ENCODE peak calls at places on chromosomes 5 and 9, in six cellular contexts. B, R, O, M, S and Q are unnamed samples.
A peak's percentile ranks its signal among the peaks of the same experiment; 100 is the strongest.

GRCh38 chr9:36808246-36808645 is 225.8 kb downstream of the PAX5 start:
- DNase-seq in B (no peak), R (no peak), O (no peak), M (no peak), S (no peak), Q (no peak)

GRCh38 chr9:79201641-79202040 is 370.1 kb upstream of the TLE4 start:
- DNase-seq in B (no peak), R (no peak), O (no peak), M (no peak), S (no peak), Q (no peak)

GRCh38 chr5:93076096-93076495 is 504.9 kb downstream of the NR2F1-AS1 start:
- DNase-seq in B (no peak), R (no peak), O (no peak), M (no peak), S (no peak), Q (no peak)

GRCh38 chr9:76835571-76836283 is 70.2 kb downstream of the PRUNE2 start:
- DNase-seq in B (no peak), R (no peak), O (peak; percentile 38), M (no peak), S (no peak), Q (peak; percentile 87)

GRCh38 chr5:33852327-33852726 is 39.5 kb downstream of the ADAMTS12 start:
- DNase-seq in B (no peak), R (no peak), O (no peak), M (no peak), S (no peak), Q (no peak)

GRCh38 chr9:130461218-130461630 is 16.5 kb downstream of the ASS1 start:
- DNase-seq in B (no peak), R (peak; percentile 62), O (no peak), M (no peak), S (no peak), Q (no peak)

GRCh38 chr5:151058891-151059611 is 21.8 kb downstream of the TNIP1 start:
- DNase-seq in B (no peak), R (no peak), O (no peak), M (no peak), S (no peak), Q (no peak)

GRCh38 chr9:96383165-96383939 is at the start of gene SLC35D2:
- DNase-seq in B (no peak), R (no peak), O (no peak), M (peak; percentile 89), S (no peak), Q (no peak)

GRCh38 chr9:114697951-114698351 is 16.0 kb upstream of the TEX48 start:
- DNase-seq in B (no peak), R (no peak), O (no peak), M (no peak), S (no peak), Q (no peak)

GRCh38 chr9:32590898-32591297 is 17.9 kb upstream of the NDUFB6 start:
- DNase-seq in B (no peak), R (no peak), O (no peak), M (no peak), S (no peak), Q (no peak)

GRCh38 chr5:32098291-32098690 is 75.8 kb downstream of the GOLPH3 start:
- DNase-seq in B (no peak), R (no peak), O (no peak), M (no peak), S (peak; percentile 64), Q (no peak)

GRCh38 chr5:25459082-25459481 is 814.3 kb upstream of the CDH10 start:
- DNase-seq in B (no peak), R (no peak), O (no peak), M (no peak), S (no peak), Q (no peak)

GRCh38 chr9:91516781-91517180 is 93.1 kb upstream of the NFIL3 start:
- DNase-seq in B (no peak), R (no peak), O (no peak), M (no peak), S (no peak), Q (no peak)

GRCh38 chr9:129027685-129028191 is 393 bp downstream of the SH3GLB2 start:
- DNase-seq in B (peak; percentile 77), R (peak; percentile 63), O (no peak), M (no peak), S (no peak), Q (no peak)

GRCh38 chr9:124477211-124478013 is 27.2 kb downstream of the ADGRD2 start:
- DNase-seq in B (no peak), R (no peak), O (no peak), M (no peak), S (no peak), Q (no peak)

GRCh38 chr5:75395277-75395676 is 58.3 kb downstream of the HMGCR start:
- DNase-seq in B (no peak), R (no peak), O (no peak), M (no peak), S (no peak), Q (no peak)

GRCh38 chr9:124438091-124438490 is 12.2 kb upstream of the ADGRD2 start:
- DNase-seq in B (no peak), R (no peak), O (no peak), M (peak; percentile 34), S (no peak), Q (no peak)

GRCh38 chr5:5979761-5980570 is 398.4 kb downstream of the MED10 start:
- DNase-seq in B (no peak), R (no peak), O (no peak), M (no peak), S (no peak), Q (no peak)

GRCh38 chr5:172758077-172758835 is 12.7 kb downstream of the DUSP1 start:
- DNase-seq in B (no peak), R (no peak), O (no peak), M (peak; percentile 81), S (peak; percentile 91), Q (peak; percentile 63)